ENCODE peak calls at places on chromosomes 3 and 15, in nine cellular contexts. One of them, this sample, is unnamed.

GRCh38 chr3:146256851-146257486 is 6.1 kb upstream of the PLSCR4 start:
- DNase-seq in kidney epithelial cell: no peak
- DNase-seq in brain microvascular endothelial cell: no peak
- DNase-seq in mammary epithelial cell: no peak
- DNase-seq in fibroblast of pulmonary artery: peak
- DNase-seq in astrocyte: peak
- DNase-seq in heart left ventricle: no peak
- DNase-seq in right lobe of liver: no peak
- DNase-seq in CD8-positive, alpha-beta T cell: no peak
- DNase-seq in this sample: peak

GRCh38 chr3:1118074-1118473 is 25.2 kb downstream of the CNTN6 start:
- DNase-seq in brain microvascular endothelial cell: peak
- DNase-seq in right lobe of liver: no peak
- DNase-seq in mammary epithelial cell: peak
- DNase-seq in fibroblast of pulmonary artery: peak
- DNase-seq in astrocyte: peak
- DNase-seq in kidney epithelial cell: peak
- DNase-seq in CD8-positive, alpha-beta T cell: no peak
- DNase-seq in heart left ventricle: no peak
- DNase-seq in this sample: no peak

GRCh38 chr3:154548341-154548740 is 118.4 kb upstream of the GPR149 start:
- DNase-seq in astrocyte: no peak
- DNase-seq in fibroblast of pulmonary artery: no peak
- DNase-seq in right lobe of liver: no peak
- DNase-seq in brain microvascular endothelial cell: no peak
- DNase-seq in kidney epithelial cell: no peak
- DNase-seq in heart left ventricle: no peak
- DNase-seq in mammary epithelial cell: no peak
- DNase-seq in CD8-positive, alpha-beta T cell: no peak
- DNase-seq in this sample: no peak

GRCh38 chr15:90807687-90808086 is 60.7 kb upstream of the FURIN start:
- DNase-seq in right lobe of liver: no peak
- DNase-seq in mammary epithelial cell: no peak
- DNase-seq in heart left ventricle: no peak
- DNase-seq in fibroblast of pulmonary artery: no peak
- DNase-seq in astrocyte: no peak
- DNase-seq in CD8-positive, alpha-beta T cell: no peak
- DNase-seq in brain microvascular endothelial cell: no peak
- DNase-seq in kidney epithelial cell: no peak
- DNase-seq in this sample: no peak

GRCh38 chr3:20097015-20097414 is 56.8 kb downstream of the KAT2B start:
- DNase-seq in right lobe of liver: peak
- DNase-seq in CD8-positive, alpha-beta T cell: no peak
- DNase-seq in kidney epithelial cell: no peak
- DNase-seq in fibroblast of pulmonary artery: no peak
- DNase-seq in heart left ventricle: no peak
- DNase-seq in astrocyte: no peak
- DNase-seq in brain microvascular endothelial cell: no peak
- DNase-seq in mammary epithelial cell: no peak
- DNase-seq in this sample: no peak

GRCh38 chr15:70286110-70286806 is 188.5 kb upstream of the TLE3 start:
- DNase-seq in kidney epithelial cell: no peak
- DNase-seq in mammary epithelial cell: no peak
- DNase-seq in brain microvascular endothelial cell: no peak
- DNase-seq in fibroblast of pulmonary artery: no peak
- DNase-seq in right lobe of liver: no peak
- DNase-seq in CD8-positive, alpha-beta T cell: no peak
- DNase-seq in astrocyte: no peak
- DNase-seq in heart left ventricle: no peak
- DNase-seq in this sample: no peak

GRCh38 chr3:85208650-85209049 is 249.9 kb downstream of the CADM2 start:
- DNase-seq in mammary epithelial cell: no peak
- DNase-seq in fibroblast of pulmonary artery: no peak
- DNase-seq in right lobe of liver: no peak
- DNase-seq in astrocyte: no peak
- DNase-seq in kidney epithelial cell: no peak
- DNase-seq in brain microvascular endothelial cell: no peak
- DNase-seq in CD8-positive, alpha-beta T cell: no peak
- DNase-seq in heart left ventricle: no peak
- DNase-seq in this sample: no peak

GRCh38 chr15:77160562-77161481 is 89.9 kb upstream of the TSPAN3 start:
- DNase-seq in CD8-positive, alpha-beta T cell: peak
- DNase-seq in mammary epithelial cell: peak
- DNase-seq in right lobe of liver: no peak
- DNase-seq in astrocyte: peak
- DNase-seq in fibroblast of pulmonary artery: peak
- DNase-seq in kidney epithelial cell: no peak
- DNase-seq in brain microvascular endothelial cell: no peak
- DNase-seq in heart left ventricle: no peak
- DNase-seq in this sample: no peak

DNA sequence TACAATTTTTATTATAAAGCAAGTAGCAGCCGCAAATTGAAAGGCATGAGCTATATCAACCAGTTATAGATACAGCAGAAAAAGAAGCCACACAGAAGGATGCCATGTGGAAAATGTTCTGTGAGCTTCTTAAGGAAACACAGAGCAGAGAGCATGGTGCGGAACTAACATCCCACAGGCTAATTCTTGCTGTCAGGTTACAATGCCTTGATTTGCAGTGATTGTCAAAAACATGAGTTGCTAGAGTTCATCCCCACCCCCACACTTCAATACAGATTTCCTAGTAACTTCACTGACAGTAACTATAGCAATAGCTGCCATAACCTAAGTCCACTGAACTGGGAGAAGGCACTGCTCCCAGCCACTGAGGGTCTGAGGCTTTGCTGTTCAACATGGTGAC is 821.6 kb downstream of the SQOR start:
- DNase-seq in kidney epithelial cell: no peak
- DNase-seq in mammary epithelial cell: no peak
- DNase-seq in heart left ventricle: no peak
- DNase-seq in astrocyte: no peak
- DNase-seq in CD8-positive, alpha-beta T cell: no peak
- DNase-seq in brain microvascular endothelial cell: no peak
- DNase-seq in fibroblast of pulmonary artery: no peak
- DNase-seq in right lobe of liver: no peak
- DNase-seq in this sample: no peak
- TF ChIP-seq CTCF in kidney epithelial cell: no peak
- TF ChIP-seq CTCF in mammary epithelial cell: no peak
- TF ChIP-seq CTCF in heart left ventricle: no peak
- TF ChIP-seq CTCF in astrocyte: no peak
- TF ChIP-seq CTCF in CD8-positive, alpha-beta T cell: no peak
- TF ChIP-seq CTCF in brain microvascular endothelial cell: no peak
- TF ChIP-seq CTCF in fibroblast of pulmonary artery: no peak
- TF ChIP-seq CTCF in right lobe of liver: no peak
- TF ChIP-seq CTCF in this sample: no peak

DNA sequence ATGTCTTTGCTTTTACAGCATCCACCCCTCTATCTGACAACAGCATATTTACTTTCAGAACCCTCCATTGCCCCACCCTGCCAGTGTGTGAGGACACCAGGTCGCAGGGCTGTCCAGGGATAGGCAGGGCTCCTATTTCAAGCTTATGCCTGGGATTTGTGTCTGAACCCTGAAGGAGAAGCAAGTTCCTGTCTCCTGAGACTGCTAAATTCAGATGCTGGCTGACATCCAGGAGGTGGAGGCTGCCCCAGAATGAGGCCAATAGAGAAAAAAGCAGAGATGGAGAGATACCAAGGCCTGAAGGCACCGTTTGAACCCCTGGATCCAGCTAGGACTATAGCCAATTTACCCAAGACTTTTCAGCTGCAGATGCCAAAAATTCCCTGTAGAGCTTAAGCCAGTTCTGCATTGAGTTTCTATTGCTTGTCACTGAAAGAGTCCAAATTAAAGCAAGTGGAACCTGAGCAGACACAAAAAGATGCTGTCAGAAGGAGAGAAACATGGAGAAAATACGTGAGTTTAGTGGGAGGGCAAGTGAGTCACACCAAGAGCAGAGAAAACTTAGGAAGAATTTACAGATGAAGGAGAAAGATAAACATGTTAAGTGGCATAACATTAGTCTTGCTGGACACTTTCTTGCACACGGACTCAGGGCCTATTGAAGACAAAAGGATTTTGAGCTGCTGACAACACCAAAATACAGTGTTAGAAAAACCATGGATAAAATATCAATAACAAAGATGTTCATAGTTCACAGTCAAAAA is 148.6 kb downstream of the CNTN3 start:
- DNase-seq in heart left ventricle: no peak
- DNase-seq in mammary epithelial cell: peak
- DNase-seq in fibroblast of pulmonary artery: peak
- DNase-seq in right lobe of liver: no peak
- DNase-seq in astrocyte: peak
- DNase-seq in kidney epithelial cell: no peak
- DNase-seq in brain microvascular endothelial cell: no peak
- DNase-seq in CD8-positive, alpha-beta T cell: no peak
- DNase-seq in this sample: peak
- H3K4me3 ChIP-seq in heart left ventricle: no peak
- H3K4me3 ChIP-seq in mammary epithelial cell: no peak
- H3K4me3 ChIP-seq in fibroblast of pulmonary artery: no peak
- H3K4me3 ChIP-seq in right lobe of liver: no peak
- H3K4me3 ChIP-seq in astrocyte: no peak
- H3K4me3 ChIP-seq in kidney epithelial cell: no peak
- H3K4me3 ChIP-seq in brain microvascular endothelial cell: no peak
- H3K4me3 ChIP-seq in CD8-positive, alpha-beta T cell: no peak
- H3K4me3 ChIP-seq in this sample: no peak

GRCh38 chr15:31870336-31871158 is 159.8 kb upstream of the CHRNA7 start:
- DNase-seq in astrocyte: peak
- DNase-seq in right lobe of liver: peak
- DNase-seq in fibroblast of pulmonary artery: peak
- DNase-seq in kidney epithelial cell: peak
- DNase-seq in brain microvascular endothelial cell: peak
- DNase-seq in heart left ventricle: peak
- DNase-seq in mammary epithelial cell: peak
- DNase-seq in CD8-positive, alpha-beta T cell: peak
- DNase-seq in this sample: peak

GRCh38 chr15:31866248-31866647 is 164.1 kb upstream of the CHRNA7 start:
- DNase-seq in kidney epithelial cell: no peak
- DNase-seq in astrocyte: no peak
- DNase-seq in heart left ventricle: no peak
- DNase-seq in CD8-positive, alpha-beta T cell: no peak
- DNase-seq in right lobe of liver: no peak
- DNase-seq in fibroblast of pulmonary artery: no peak
- DNase-seq in mammary epithelial cell: no peak
- DNase-seq in brain microvascular endothelial cell: no peak
- DNase-seq in this sample: no peak

GRCh38 chr15:31869640-31870335 is 160.5 kb upstream of the CHRNA7 start:
- DNase-seq in astrocyte: no peak
- DNase-seq in brain microvascular endothelial cell: no peak
- DNase-seq in CD8-positive, alpha-beta T cell: no peak
- DNase-seq in right lobe of liver: no peak
- DNase-seq in fibroblast of pulmonary artery: no peak
- DNase-seq in mammary epithelial cell: no peak
- DNase-seq in heart left ventricle: no peak
- DNase-seq in kidney epithelial cell: no peak
- DNase-seq in this sample: peak

GRCh38 chr15:31871159-31871886 is 159.0 kb upstream of the CHRNA7 start:
- DNase-seq in fibroblast of pulmonary artery: no peak
- DNase-seq in astrocyte: no peak
- DNase-seq in mammary epithelial cell: no peak
- DNase-seq in right lobe of liver: no peak
- DNase-seq in CD8-positive, alpha-beta T cell: no peak
- DNase-seq in brain microvascular endothelial cell: no peak
- DNase-seq in heart left ventricle: no peak
- DNase-seq in kidney epithelial cell: no peak
- DNase-seq in this sample: no peak

DNA sequence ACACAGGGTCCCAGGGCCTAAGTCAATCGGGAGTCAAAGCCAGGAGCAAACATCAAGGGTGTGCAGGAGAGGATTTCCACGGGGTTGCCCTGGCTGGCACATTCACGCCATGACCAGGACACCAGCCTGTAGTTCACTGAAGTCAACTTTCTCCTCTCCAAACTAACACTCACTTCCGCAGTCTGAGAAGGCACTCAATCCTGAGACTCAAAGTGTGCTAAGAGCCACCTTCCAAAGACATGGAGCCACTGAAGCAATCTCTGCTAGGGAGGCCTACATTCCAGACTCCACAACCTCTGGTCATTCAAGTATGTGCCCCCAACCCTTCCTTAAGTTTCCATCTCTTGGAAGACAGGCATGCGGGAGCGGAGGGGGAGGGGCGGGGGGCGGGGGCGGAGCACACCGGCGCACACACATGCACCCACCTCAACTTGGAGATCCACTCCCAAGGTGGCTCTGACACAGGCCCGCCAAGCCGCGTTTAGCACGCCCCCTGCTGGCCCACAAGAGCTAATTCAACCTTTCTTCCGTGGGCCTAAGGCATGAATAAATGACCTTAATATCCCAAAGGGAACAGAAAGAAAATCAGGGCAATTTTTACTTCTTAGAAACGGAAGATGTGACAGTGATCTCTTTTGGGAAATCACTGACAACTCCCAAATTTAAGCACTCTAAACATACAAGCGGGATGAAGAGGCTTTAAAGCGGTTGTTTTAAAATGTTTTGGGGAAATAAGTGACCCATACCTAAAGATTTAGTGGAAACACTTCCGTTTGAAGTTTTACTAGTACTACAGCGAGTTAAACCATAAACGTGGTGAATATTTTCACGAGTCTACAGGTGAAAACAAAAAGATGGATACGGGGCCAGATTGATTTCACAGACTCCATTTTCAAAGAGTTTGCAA is 162.5 kb upstream of the CHRNA7 start:
- DNase-seq in mammary epithelial cell: peak
- DNase-seq in heart left ventricle: peak
- DNase-seq in right lobe of liver: peak
- DNase-seq in kidney epithelial cell: no peak
- DNase-seq in CD8-positive, alpha-beta T cell: peak
- DNase-seq in astrocyte: peak
- DNase-seq in brain microvascular endothelial cell: peak
- DNase-seq in fibroblast of pulmonary artery: peak
- DNase-seq in this sample: peak
- TF ChIP-seq CTCF in mammary epithelial cell: peak
- TF ChIP-seq CTCF in heart left ventricle: peak
- TF ChIP-seq CTCF in right lobe of liver: peak
- TF ChIP-seq CTCF in kidney epithelial cell: peak
- TF ChIP-seq CTCF in CD8-positive, alpha-beta T cell: peak
- TF ChIP-seq CTCF in astrocyte: peak
- TF ChIP-seq CTCF in brain microvascular endothelial cell: peak
- TF ChIP-seq CTCF in fibroblast of pulmonary artery: peak
- TF ChIP-seq CTCF in this sample: peak

GRCh38 chr3:12840591-12841084 is 727 bp downstream of the RPL32 start:
- DNase-seq in right lobe of liver: no peak
- DNase-seq in kidney epithelial cell: no peak
- DNase-seq in CD8-positive, alpha-beta T cell: no peak
- DNase-seq in fibroblast of pulmonary artery: no peak
- DNase-seq in brain microvascular endothelial cell: no peak
- DNase-seq in mammary epithelial cell: no peak
- DNase-seq in astrocyte: no peak
- DNase-seq in heart left ventricle: no peak
- DNase-seq in this sample: no peak

GRCh38 chr3:12842469-12842868 is 1.1 kb upstream of the RPL32 start:
- DNase-seq in brain microvascular endothelial cell: no peak
- DNase-seq in fibroblast of pulmonary artery: no peak
- DNase-seq in astrocyte: no peak
- DNase-seq in right lobe of liver: no peak
- DNase-seq in kidney epithelial cell: no peak
- DNase-seq in heart left ventricle: no peak
- DNase-seq in mammary epithelial cell: no peak
- DNase-seq in CD8-positive, alpha-beta T cell: no peak
- DNase-seq in this sample: no peak

GRCh38 chr3:12838179-12838965 is 3.0 kb downstream of the RPL32 start:
- DNase-seq in astrocyte: peak
- DNase-seq in kidney epithelial cell: no peak
- DNase-seq in heart left ventricle: no peak
- DNase-seq in right lobe of liver: no peak
- DNase-seq in CD8-positive, alpha-beta T cell: no peak
- DNase-seq in brain microvascular endothelial cell: no peak
- DNase-seq in fibroblast of pulmonary artery: no peak
- DNase-seq in mammary epithelial cell: no peak
- DNase-seq in this sample: no peak

GRCh38 chr3:12841085-12841969 is at the start of gene RPL32:
- DNase-seq in brain microvascular endothelial cell: peak
- DNase-seq in heart left ventricle: peak
- DNase-seq in mammary epithelial cell: peak
- DNase-seq in right lobe of liver: peak
- DNase-seq in fibroblast of pulmonary artery: peak
- DNase-seq in CD8-positive, alpha-beta T cell: peak
- DNase-seq in kidney epithelial cell: peak
- DNase-seq in astrocyte: peak
- DNase-seq in this sample: peak

GRCh38 chr3:12841970-12842328 is 584 bp upstream of the RPL32 start:
- DNase-seq in CD8-positive, alpha-beta T cell: no peak
- DNase-seq in astrocyte: no peak
- DNase-seq in mammary epithelial cell: no peak
- DNase-seq in right lobe of liver: no peak
- DNase-seq in brain microvascular endothelial cell: no peak
- DNase-seq in heart left ventricle: no peak
- DNase-seq in kidney epithelial cell: no peak
- DNase-seq in fibroblast of pulmonary artery: no peak
- DNase-seq in this sample: no peak
- H3K4me3 ChIP-seq in CD8-positive, alpha-beta T cell: peak
- H3K4me3 ChIP-seq in astrocyte: peak
- H3K4me3 ChIP-seq in mammary epithelial cell: no peak
- H3K4me3 ChIP-seq in right lobe of liver: peak
- H3K4me3 ChIP-seq in brain microvascular endothelial cell: no peak
- H3K4me3 ChIP-seq in heart left ventricle: peak
- H3K4me3 ChIP-seq in kidney epithelial cell: no peak
- H3K4me3 ChIP-seq in fibroblast of pulmonary artery: no peak
- H3K4me3 ChIP-seq in this sample: peak